ENCODE peak calls at places on chromosomes 13 and 19, in four cellular contexts. K is EH; Y is NCI-H82; S is naive thymus-derived CD8-positive, alpha-beta T cell. Z is an unnamed sample.

GRCh38 chr19:29724102-29724641 is 9.1 kb upstream of the C19orf12 start:
- DNase-seq in K (peak), Y (no peak), S (peak), Z (no peak)

GRCh38 chr13:48975101-48975925 is at the start of gene FNDC3A:
- DNase-seq in K (peak), Y (peak), S (no peak), Z (peak)

GRCh38 chr13:85970727-85971126 is 171.5 kb upstream of the SLITRK6 start:
- DNase-seq in K (no peak), Y (no peak), S (no peak), Z (no peak)

GRCh38 chr19:2084993-2085720 is 11.0 kb downstream of the MOB3A start:
- DNase-seq in K (peak), Y (no peak), S (peak), Z (no peak)

GRCh38 chr19:50663280-50663790 is 14.1 kb downstream of the C19orf81 start:
- DNase-seq in K (peak), Y (no peak), S (no peak), Z (no peak)

GRCh38 chr19:44113784-44114390 is 688 bp downstream of the ZNF225 start:
- DNase-seq in K (no peak), Y (peak), S (no peak), Z (peak)

GRCh38 chr13:73467103-73467502 is 408.3 kb downstream of the KLF5 start:
- DNase-seq in K (peak), Y (no peak), S (no peak), Z (no peak)

GRCh38 chr19:18385675-18386542 is at the start of gene GDF15:
- DNase-seq in K (peak), Y (peak), S (peak), Z (peak)

GRCh38 chr13:32229443-32229842 is 85.7 kb downstream of the ZAR1L start:
- DNase-seq in K (no peak), Y (peak), S (no peak), Z (no peak)

GRCh38 chr19:31140717-31141116 is 208.5 kb downstream of the TSHZ3 start:
- DNase-seq in K (peak), Y (no peak), S (no peak), Z (no peak)

GRCh38 chr13:49373699-49374098 is 70.2 kb downstream of the CAB39L start:
- DNase-seq in K (peak), Y (no peak), S (no peak), Z (no peak)

GRCh38 chr19:18173572-18174294 is at the start of gene IFI30:
- DNase-seq in K (peak), Y (peak), S (peak), Z (peak)

GRCh38 chr13:22561581-22561980 is 619.2 kb upstream of the SGCG start:
- DNase-seq in K (no peak), Y (no peak), S (no peak), Z (no peak)

GRCh38 chr13:32007494-32007893 is 24.1 kb upstream of the FRY start:
- DNase-seq in K (peak), Y (peak), S (no peak), Z (no peak)

GRCh38 chr13:61414136-61414535 is 1.5 kb downstream of the PCDH20 start:
- DNase-seq in K (no peak), Y (peak), S (no peak), Z (no peak)

GRCh38 chr13:106505295-106505694 is 30.2 kb downstream of the EFNB2 start:
- DNase-seq in K (no peak), Y (no peak), S (no peak), Z (no peak)

GRCh38 chr19:53057904-53058579 is 13.5 kb downstream of the ERVV-2 start:
- DNase-seq in K (no peak), Y (peak), S (no peak), Z (no peak)

GRCh38 chr13:46373623-46374022 is 13.4 kb downstream of the RUBCNL start:
- DNase-seq in K (no peak), Y (peak), S (no peak), Z (no peak)

GRCh38 chr19:980133-980998 is 3.8 kb upstream of the WDR18 start:
- DNase-seq in K (peak), Y (no peak), S (no peak), Z (no peak)

GRCh38 chr13:25095862-25096453 is at the start of gene PABPC3:
- DNase-seq in K (no peak), Y (no peak), S (no peak), Z (no peak)

GRCh38 chr13:37868691-37869505 is 674 bp downstream of the TRPC4 start:
- DNase-seq in K (peak), Y (peak), S (no peak), Z (no peak)

GRCh38 chr13:44932171-44932849 is 57.0 kb downstream of the NUFIP1 start:
- DNase-seq in K (peak), Y (no peak), S (no peak), Z (no peak)

GRCh38 chr19:54266133-54266532 is 9.1 kb upstream of the LILRB5 start:
- DNase-seq in K (peak), Y (peak), S (peak), Z (peak)

GRCh38 chr13:32978278-32978677 is 37.9 kb upstream of the KL start:
- DNase-seq in K (no peak), Y (no peak), S (no peak), Z (no peak)